ENCODE peak calls at places on chromosomes 6 and 20, in five cellular contexts. B, K, I, G and E are unnamed samples.

GRCh38 chr20:57663681-57664451 is 43.6 kb upstream of the ZBP1 start:
- DNase-seq in G (peak), K (no peak), B (no peak), I (no peak), E (no peak)

GRCh38 chr20:38706482-38706881 is 17.8 kb upstream of the SLC32A1 start:
- DNase-seq in K (no peak), G (no peak), I (no peak), B (no peak), E (no peak)

GRCh38 chr6:72622094-72622540 is 253 bp downstream of the KCNQ5 start:
- DNase-seq in K (peak), I (peak), G (peak), B (peak), E (peak)

GRCh38 chr20:38353298-38353697 is 7.0 kb downstream of the LBP start:
- DNase-seq in I (no peak), K (no peak), B (no peak), G (no peak), E (no peak)

GRCh38 chr6:42599558-42599957 is 35.7 kb downstream of the UBR2 start:
- DNase-seq in I (no peak), B (no peak), K (no peak), G (no peak), E (no peak)

GRCh38 chr6:14542670-14543366 is 425.2 kb downstream of the CD83 start:
- DNase-seq in B (peak), G (peak), K (peak), I (peak), E (peak)

GRCh38 chr6:150599199-150600002 is at the start of gene PLEKHG1:
- DNase-seq in G (peak), I (peak), K (peak), B (no peak), E (peak)

GRCh38 chr20:32365560-32365959 is 7.4 kb downstream of the ASXL1 start:
- DNase-seq in I (no peak), G (no peak), K (no peak), B (no peak), E (no peak)

GRCh38 chr6:35376282-35376681 is 33.9 kb downstream of the PPARD start:
- DNase-seq in B (no peak), K (no peak), I (no peak), G (no peak), E (no peak)

GRCh38 chr20:50308513-50309279 is 118.1 kb downstream of the CEBPB start:
- DNase-seq in G (peak), K (no peak), I (no peak), B (peak), E (peak)

GRCh38 chr6:73085362-73085975 is 139.8 kb downstream of the KHDC1L start:
- DNase-seq in B (no peak), K (no peak), G (no peak), I (no peak), E (no peak)

GRCh38 chr20:52708137-52708536 is 264.0 kb upstream of the TSHZ2 start:
- DNase-seq in G (no peak), I (no peak), K (no peak), B (no peak), E (no peak)

GRCh38 chr6:161393839-161394364 is 120.0 kb upstream of the AGPAT4 start:
- DNase-seq in B (peak), I (peak), G (no peak), K (peak), E (no peak)

GRCh38 chr6:168004023-168004422 is 6.6 kb downstream of the KIF25 start:
- DNase-seq in I (no peak), G (no peak), B (no peak), K (no peak), E (no peak)

GRCh38 chr6:149060985-149061760 is 256.3 kb upstream of the TAB2 start:
- DNase-seq in G (no peak), I (no peak), K (no peak), B (no peak), E (no peak)

GRCh38 chr20:53413188-53413631 is 180.4 kb downstream of the ZNF217 start:
- DNase-seq in K (peak), I (peak), G (peak), B (no peak), E (no peak)

GRCh38 chr6:51934098-51934497 is 153.3 kb downstream of the PKHD1 start:
- DNase-seq in K (no peak), I (peak), G (no peak), B (no peak), E (peak)

GRCh38 chr6:167733740-167734661 is 92.7 kb upstream of the AFDN start:
- DNase-seq in I (peak), B (no peak), K (no peak), G (peak), E (no peak)

GRCh38 chr6:31727034-31727716 is 1.9 kb downstream of the DDAH2 start:
- DNase-seq in B (no peak), G (peak), K (no peak), I (no peak), E (no peak)

GRCh38 chr20:48262396-48262795 is 477.1 kb upstream of the SULF2 start:
- DNase-seq in I (no peak), K (no peak), B (no peak), G (no peak), E (no peak)

GRCh38 chr6:35218021-35218420 is 4.3 kb downstream of the SCUBE3 start:
- DNase-seq in K (no peak), G (no peak), I (no peak), B (peak), E (no peak)

GRCh38 chr20:57672164-57672563 is 37.7 kb downstream of the PMEPA1 start:
- DNase-seq in B (no peak), K (no peak), G (peak), I (no peak), E (no peak)

GRCh38 chr6:101517632-101518031 is 124.1 kb downstream of the GRIK2 start:
- DNase-seq in B (no peak), K (no peak), I (no peak), G (no peak), E (no peak)

GRCh38 chr6:36836091-36836770 is 3.0 kb downstream of the CPNE5 start:
- DNase-seq in G (no peak), I (no peak), B (no peak), K (no peak), E (no peak)

GRCh38 chr6:31952140-31952805 is 6.4 kb downstream of the CFB start:
- DNase-seq in I (peak), G (no peak), B (peak), K (peak), E (peak)

GRCh38 chr6:92121228-92121627 is 1298.1 kb downstream of the EPHA7 start:
- DNase-seq in K (no peak), I (no peak), B (no peak), G (no peak), E (no peak)

GRCh38 chr6:11479296-11479695 is 58.3 kb upstream of the TMEM170B start:
- DNase-seq in G (no peak), B (no peak), I (no peak), K (no peak), E (no peak)

GRCh38 chr6:53679446-53679933 is 13.9 kb upstream of the KLHL31 start:
- DNase-seq in K (no peak), B (peak), G (no peak), I (peak), E (peak)

GRCh38 chr6:48567016-48567415 is 456.0 kb upstream of the PTCHD4 start:
- DNase-seq in B (peak), I (no peak), G (no peak), K (no peak), E (no peak)

GRCh38 chr6:133951881-133952814 is 876 bp upstream of the TBPL1 start:
- DNase-seq in B (peak), G (peak), K (peak), I (peak), E (peak)

GRCh38 chr6:19838442-19839236 is 1.5 kb downstream of the ID4 start:
- DNase-seq in I (no peak), K (no peak), G (no peak), B (no peak), E (no peak)

GRCh38 chr20:21125072-21125848 is 622 bp upstream of the KIZ start:
- DNase-seq in G (peak), B (peak), I (no peak), K (no peak), E (peak)

GRCh38 chr6:130282234-130282995 is 59.7 kb upstream of the SAMD3 start:
- DNase-seq in I (peak), K (no peak), G (no peak), B (peak), E (no peak)